ENCODE peak calls at places on chromosomes 7 and 10, in ten cellular contexts. One of them, this sample, is unnamed.

GRCh38 chr7:96131525-96131924 is 190.4 kb downstream of the SLC25A13 start:
- DNase-seq in K562: no peak
- DNase-seq in sigmoid colon: no peak
- DNase-seq in adrenal gland: no peak
- DNase-seq in stomach: no peak
- DNase-seq in uterus: no peak
- DNase-seq in prostate gland: no peak
- DNase-seq in spleen: no peak
- DNase-seq in ovary: no peak
- DNase-seq in heart left ventricle: no peak
- DNase-seq in this sample: no peak

GRCh38 chr10:62384447-62385081 is 10.4 kb downstream of the ZNF365 start:
- DNase-seq in adrenal gland: no peak
- DNase-seq in K562: no peak
- DNase-seq in spleen: no peak
- DNase-seq in stomach: no peak
- DNase-seq in ovary: no peak
- DNase-seq in heart left ventricle: no peak
- DNase-seq in sigmoid colon: no peak
- DNase-seq in prostate gland: no peak
- DNase-seq in uterus: no peak
- DNase-seq in this sample: no peak

GRCh38 chr7:90766814-90767564 is 170.9 kb downstream of the CDK14 start:
- DNase-seq in heart left ventricle: peak; percentile 77
- DNase-seq in K562: no peak
- DNase-seq in stomach: peak; percentile 79
- DNase-seq in sigmoid colon: no peak
- DNase-seq in prostate gland: peak; percentile 12
- DNase-seq in spleen: no peak
- DNase-seq in ovary: peak; percentile 48
- DNase-seq in uterus: peak; percentile 52
- DNase-seq in adrenal gland: no peak
- DNase-seq in this sample: peak; percentile 43

GRCh38 chr7:51029586-51030230 is 247.0 kb upstream of the GRB10 start:
- DNase-seq in heart left ventricle: no peak
- DNase-seq in K562: no peak
- DNase-seq in ovary: no peak
- DNase-seq in spleen: no peak
- DNase-seq in uterus: no peak
- DNase-seq in stomach: no peak
- DNase-seq in sigmoid colon: no peak
- DNase-seq in adrenal gland: no peak
- DNase-seq in prostate gland: no peak
- DNase-seq in this sample: no peak

GRCh38 chr10:1100143-1100542 is 44.0 kb downstream of the WDR37 start:
- DNase-seq in prostate gland: no peak
- DNase-seq in heart left ventricle: no peak
- DNase-seq in spleen: no peak
- DNase-seq in ovary: no peak
- DNase-seq in sigmoid colon: no peak
- DNase-seq in adrenal gland: no peak
- DNase-seq in uterus: no peak
- DNase-seq in stomach: no peak
- DNase-seq in K562: no peak
- DNase-seq in this sample: no peak

GRCh38 chr10:125151824-125152634 is 8.3 kb downstream of the CTBP2 start:
- DNase-seq in ovary: no peak
- DNase-seq in spleen: peak; percentile 90
- DNase-seq in heart left ventricle: peak; percentile 47
- DNase-seq in adrenal gland: no peak
- DNase-seq in prostate gland: no peak
- DNase-seq in stomach: peak; percentile 70
- DNase-seq in sigmoid colon: no peak
- DNase-seq in uterus: no peak
- DNase-seq in K562: peak; percentile 48
- DNase-seq in this sample: no peak

GRCh38 chr10:18738835-18739234 is 79.6 kb downstream of the ARL5B start:
- DNase-seq in stomach: no peak
- DNase-seq in uterus: no peak
- DNase-seq in adrenal gland: no peak
- DNase-seq in spleen: no peak
- DNase-seq in heart left ventricle: no peak
- DNase-seq in sigmoid colon: no peak
- DNase-seq in ovary: no peak
- DNase-seq in K562: no peak
- DNase-seq in prostate gland: no peak
- DNase-seq in this sample: no peak

GRCh38 chr10:132912685-132913558 is 29.4 kb downstream of the CFAP46 start:
- DNase-seq in stomach: no peak
- DNase-seq in spleen: peak; percentile 63
- DNase-seq in heart left ventricle: no peak
- DNase-seq in K562: no peak
- DNase-seq in uterus: no peak
- DNase-seq in prostate gland: no peak
- DNase-seq in sigmoid colon: peak; percentile 57
- DNase-seq in ovary: no peak
- DNase-seq in adrenal gland: no peak
- DNase-seq in this sample: no peak

GRCh38 chr7:157962458-157963306 is 624.9 kb downstream of the PTPRN2 start:
- DNase-seq in adrenal gland: no peak
- DNase-seq in prostate gland: no peak
- DNase-seq in heart left ventricle: no peak
- DNase-seq in K562: no peak
- DNase-seq in uterus: no peak
- DNase-seq in spleen: peak; percentile 55
- DNase-seq in ovary: no peak
- DNase-seq in sigmoid colon: no peak
- DNase-seq in stomach: no peak
- DNase-seq in this sample: no peak

GRCh38 chr7:127251048-127251451 is 1.7 kb downstream of the GRM8 start:
- DNase-seq in heart left ventricle: no peak
- DNase-seq in ovary: no peak
- DNase-seq in adrenal gland: no peak
- DNase-seq in spleen: no peak
- DNase-seq in uterus: no peak
- DNase-seq in stomach: no peak
- DNase-seq in prostate gland: no peak
- DNase-seq in sigmoid colon: no peak
- DNase-seq in K562: no peak
- DNase-seq in this sample: no peak

GRCh38 chr10:35378547-35379210 is 42.4 kb downstream of the CCNY start:
- DNase-seq in sigmoid colon: no peak
- DNase-seq in ovary: no peak
- DNase-seq in stomach: no peak
- DNase-seq in uterus: no peak
- DNase-seq in prostate gland: no peak
- DNase-seq in spleen: no peak
- DNase-seq in heart left ventricle: no peak
- DNase-seq in adrenal gland: no peak
- DNase-seq in K562: peak; percentile 37
- DNase-seq in this sample: no peak

GRCh38 chr10:108836362-108836761 is 1086.9 kb downstream of the XPNPEP1 start:
- DNase-seq in heart left ventricle: no peak
- DNase-seq in uterus: no peak
- DNase-seq in ovary: no peak
- DNase-seq in K562: no peak
- DNase-seq in stomach: no peak
- DNase-seq in spleen: no peak
- DNase-seq in sigmoid colon: no peak
- DNase-seq in adrenal gland: no peak
- DNase-seq in prostate gland: no peak
- DNase-seq in this sample: no peak

GRCh38 chr10:70976063-70976462 is 87.7 kb upstream of the PCBD1 start:
- DNase-seq in ovary: no peak
- DNase-seq in stomach: no peak
- DNase-seq in K562: no peak
- DNase-seq in prostate gland: no peak
- DNase-seq in sigmoid colon: no peak
- DNase-seq in uterus: no peak
- DNase-seq in spleen: no peak
- DNase-seq in heart left ventricle: no peak
- DNase-seq in adrenal gland: no peak
- DNase-seq in this sample: no peak

GRCh38 chr10:101291254-101292193 is 62.3 kb upstream of the LBX1 start:
- DNase-seq in stomach: peak; percentile 40
- DNase-seq in heart left ventricle: peak; percentile 76
- DNase-seq in uterus: peak; percentile 47
- DNase-seq in adrenal gland: peak; percentile 44
- DNase-seq in ovary: peak; percentile 61
- DNase-seq in prostate gland: peak; percentile 24
- DNase-seq in K562: peak; percentile 78
- DNase-seq in spleen: peak; percentile 85
- DNase-seq in sigmoid colon: no peak
- DNase-seq in this sample: peak; percentile 28

GRCh38 chr7:41420421-41420820 is 282.5 kb downstream of the INHBA start:
- DNase-seq in heart left ventricle: no peak
- DNase-seq in adrenal gland: no peak
- DNase-seq in stomach: no peak
- DNase-seq in uterus: no peak
- DNase-seq in prostate gland: no peak
- DNase-seq in K562: no peak
- DNase-seq in sigmoid colon: no peak
- DNase-seq in spleen: no peak
- DNase-seq in ovary: no peak
- DNase-seq in this sample: no peak
- H3K27me3 ChIP-seq in heart left ventricle: no peaks in the 10 kb centered on the region
- H3K27me3 ChIP-seq in adrenal gland: no peaks in the 10 kb centered on the region
- H3K27me3 ChIP-seq in stomach: no peaks in the 10 kb centered on the region
- H3K27me3 ChIP-seq in uterus: no peaks in the 10 kb centered on the region
- H3K27me3 ChIP-seq in prostate gland: no peaks in the 10 kb centered on the region
- H3K27me3 ChIP-seq in K562: no peaks in the 10 kb centered on the region
- H3K27me3 ChIP-seq in sigmoid colon: no peaks in the 10 kb centered on the region
- H3K27me3 ChIP-seq in spleen: no peaks in the 10 kb centered on the region
- H3K27me3 ChIP-seq in ovary: no peaks in the 10 kb centered on the region
- H3K27me3 ChIP-seq in this sample: no peaks in the 10 kb centered on the region

GRCh38 chr10:110258542-110258941 is 46.2 kb downstream of the SMNDC1 start:
- DNase-seq in spleen: no peak
- DNase-seq in stomach: no peak
- DNase-seq in prostate gland: no peak
- DNase-seq in ovary: no peak
- DNase-seq in uterus: no peak
- DNase-seq in adrenal gland: no peak
- DNase-seq in K562: no peak
- DNase-seq in heart left ventricle: no peak
- DNase-seq in sigmoid colon: no peak
- DNase-seq in this sample: no peak
- TF ChIP-seq POLR2A in spleen: no peak
- TF ChIP-seq POLR2A in stomach: no peak
- TF ChIP-seq POLR2A in prostate gland: no peak
- TF ChIP-seq POLR2A in ovary: no peak
- TF ChIP-seq POLR2A in uterus: no peak
- TF ChIP-seq POLR2A in adrenal gland: no peak
- TF ChIP-seq POLR2A in K562: no peak
- TF ChIP-seq POLR2A in heart left ventricle: no peak
- TF ChIP-seq POLR2A in sigmoid colon: no peak
- TF ChIP-seq POLR2A in this sample: no peak

DNA sequence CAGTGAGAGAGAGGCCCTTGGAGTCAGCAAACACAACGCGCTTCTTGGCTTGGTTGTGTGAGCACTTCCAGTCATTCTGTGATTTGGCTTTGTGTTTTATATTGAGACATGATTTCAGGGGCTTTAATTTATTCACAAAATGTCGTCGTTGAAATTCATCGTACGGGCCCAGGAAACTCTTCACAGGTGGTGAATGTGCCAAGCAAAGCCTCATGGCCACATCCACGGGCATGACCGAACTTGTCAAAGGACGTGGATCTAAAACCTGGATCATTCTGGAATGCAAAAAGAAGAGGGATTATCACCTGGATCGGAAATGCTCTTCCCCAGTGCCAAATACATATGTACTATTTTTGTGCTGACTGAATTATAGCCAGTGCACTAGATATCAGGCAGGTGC is 2.3 kb downstream of the PPP1R3C start:
- DNase-seq in adrenal gland: no peak
- DNase-seq in prostate gland: no peak
- DNase-seq in uterus: no peak
- DNase-seq in K562: no peak
- DNase-seq in spleen: no peak
- DNase-seq in stomach: no peak
- DNase-seq in ovary: no peak
- DNase-seq in heart left ventricle: no peak
- DNase-seq in sigmoid colon: no peak
- DNase-seq in this sample: no peak
- H3K4me3 ChIP-seq in adrenal gland: peak overlapping the region; percentile 78
- H3K4me3 ChIP-seq in prostate gland: no peak overlapping the region
- H3K4me3 ChIP-seq in uterus: no peak overlapping the region
- H3K4me3 ChIP-seq in K562: peak overlapping the region; percentile 27
- H3K4me3 ChIP-seq in spleen: peak overlapping the region; percentile 15
- H3K4me3 ChIP-seq in stomach: peak overlapping the region; percentile 59
- H3K4me3 ChIP-seq in ovary: no peak overlapping the region
- H3K4me3 ChIP-seq in heart left ventricle: peak overlapping the region; percentile 78
- H3K4me3 ChIP-seq in sigmoid colon: no peak overlapping the region
- H3K4me3 ChIP-seq in this sample: peak overlapping the region; percentile 77

GRCh38 chr10:102347236-102347828 is 48.2 kb upstream of the NFKB2 start:
- DNase-seq in prostate gland: peak; percentile 27
- DNase-seq in ovary: no peak
- DNase-seq in K562: no peak
- DNase-seq in sigmoid colon: peak; percentile 69
- DNase-seq in spleen: no peak
- DNase-seq in uterus: peak; percentile 27
- DNase-seq in heart left ventricle: peak; percentile 31
- DNase-seq in adrenal gland: peak; percentile 62
- DNase-seq in stomach: peak; percentile 63
- DNase-seq in this sample: peak; percentile 46

GRCh38 chr10:102342958-102343357 is 52.5 kb upstream of the NFKB2 start:
- DNase-seq in adrenal gland: no peak
- DNase-seq in stomach: no peak
- DNase-seq in K562: no peak
- DNase-seq in prostate gland: no peak
- DNase-seq in heart left ventricle: no peak
- DNase-seq in spleen: no peak
- DNase-seq in sigmoid colon: no peak
- DNase-seq in ovary: no peak
- DNase-seq in uterus: no peak
- DNase-seq in this sample: no peak

GRCh38 chr10:102341038-102341688 is 54.3 kb upstream of the NFKB2 start:
- DNase-seq in K562: no peak
- DNase-seq in adrenal gland: no peak
- DNase-seq in heart left ventricle: no peak
- DNase-seq in spleen: no peak
- DNase-seq in stomach: no peak
- DNase-seq in ovary: no peak
- DNase-seq in sigmoid colon: no peak
- DNase-seq in prostate gland: no peak
- DNase-seq in uterus: no peak
- DNase-seq in this sample: no peak

GRCh38 chr10:102344067-102344466 is 51.4 kb upstream of the NFKB2 start:
- DNase-seq in uterus: no peak
- DNase-seq in spleen: no peak
- DNase-seq in stomach: no peak
- DNase-seq in K562: no peak
- DNase-seq in ovary: no peak
- DNase-seq in prostate gland: no peak
- DNase-seq in heart left ventricle: no peak
- DNase-seq in adrenal gland: peak; percentile 18
- DNase-seq in sigmoid colon: no peak
- DNase-seq in this sample: no peak

GRCh38 chr10:102342462-102342861 is 53.0 kb upstream of the NFKB2 start:
- DNase-seq in heart left ventricle: no peak
- DNase-seq in sigmoid colon: no peak
- DNase-seq in K562: no peak
- DNase-seq in stomach: peak; percentile 29
- DNase-seq in uterus: no peak
- DNase-seq in ovary: no peak
- DNase-seq in prostate gland: no peak
- DNase-seq in adrenal gland: no peak
- DNase-seq in spleen: no peak
- DNase-seq in this sample: no peak
- H3K27me3 ChIP-seq in heart left ventricle: no peaks in the 10 kb centered on the region
- H3K27me3 ChIP-seq in sigmoid colon: no peaks in the 10 kb centered on the region
- H3K27me3 ChIP-seq in K562: no peaks in the 10 kb centered on the region
- H3K27me3 ChIP-seq in stomach: no peaks in the 10 kb centered on the region
- H3K27me3 ChIP-seq in uterus: no peaks in the 10 kb centered on the region
- H3K27me3 ChIP-seq in ovary: no peaks in the 10 kb centered on the region
- H3K27me3 ChIP-seq in prostate gland: no peaks in the 10 kb centered on the region
- H3K27me3 ChIP-seq in adrenal gland: no peaks in the 10 kb centered on the region
- H3K27me3 ChIP-seq in spleen: no peaks in the 10 kb centered on the region
- H3K27me3 ChIP-seq in this sample: no peaks in the 10 kb centered on the region